ENCODE peak calls at places on chromosomes 5 and 9, in nine cellular contexts. D, E, B, S, Z, A, G, L and Y are unnamed samples.

GRCh38 chr5:125081101-125081500 is 334.7 kb upstream of the ZNF608 start:
- DNase-seq in S (no peak), G (no peak), E (no peak), B (no peak), D (no peak), A (no peak), L (no peak), Z (no peak), Y (no peak)

GRCh38 chr5:9226026-9226536 is 319.8 kb downstream of the SEMA5A start:
- DNase-seq in L (no peak), B (no peak), A (no peak), S (no peak), E (no peak), D (no peak), G (no peak), Z (no peak), Y (no peak)

GRCh38 chr5:76544268-76544926 is 78.8 kb downstream of the F2RL2 start:
- DNase-seq in B (no peak), A (no peak), G (peak; percentile 64), E (no peak), L (peak; percentile 76), S (no peak), Z (peak; percentile 82), D (peak; percentile 48), Y (peak; percentile 10)

GRCh38 chr9:137320555-137321384 is 18.7 kb upstream of the NRARP start:
- DNase-seq in D (no peak), S (peak; percentile 42), G (peak; percentile 52), B (peak; percentile 66), L (peak; percentile 23), Z (no peak), A (peak; percentile 19), E (no peak), Y (no peak)

GRCh38 chr9:134967547-134967930 is 49.8 kb upstream of the FCN1 start:
- DNase-seq in Z (no peak), D (no peak), G (no peak), B (peak; percentile 62), L (no peak), E (no peak), S (no peak), A (no peak), Y (no peak)

GRCh38 chr9:83070257-83070656 is 7.3 kb upstream of the RASEF start:
- DNase-seq in G (no peak), E (no peak), S (no peak), Z (no peak), A (no peak), L (no peak), D (no peak), B (no peak), Y (no peak)

GRCh38 chr9:82456621-82457020 is 468.0 kb downstream of the SPATA31D1 start:
- DNase-seq in B (no peak), A (no peak), S (no peak), D (no peak), L (no peak), E (no peak), Z (no peak), G (peak; percentile 32), Y (peak; percentile 44)

GRCh38 chr9:38229830-38230155 is 160.8 kb upstream of the SHB start:
- DNase-seq in S (no peak), L (no peak), E (no peak), Z (no peak), G (no peak), D (no peak), B (no peak), A (no peak), Y (no peak)

GRCh38 chr9:114378883-114379282 is 8.9 kb downstream of the AKNA start:
- DNase-seq in Z (no peak), G (no peak), E (no peak), S (no peak), B (no peak), L (no peak), A (no peak), D (no peak), Y (no peak)

DNA sequence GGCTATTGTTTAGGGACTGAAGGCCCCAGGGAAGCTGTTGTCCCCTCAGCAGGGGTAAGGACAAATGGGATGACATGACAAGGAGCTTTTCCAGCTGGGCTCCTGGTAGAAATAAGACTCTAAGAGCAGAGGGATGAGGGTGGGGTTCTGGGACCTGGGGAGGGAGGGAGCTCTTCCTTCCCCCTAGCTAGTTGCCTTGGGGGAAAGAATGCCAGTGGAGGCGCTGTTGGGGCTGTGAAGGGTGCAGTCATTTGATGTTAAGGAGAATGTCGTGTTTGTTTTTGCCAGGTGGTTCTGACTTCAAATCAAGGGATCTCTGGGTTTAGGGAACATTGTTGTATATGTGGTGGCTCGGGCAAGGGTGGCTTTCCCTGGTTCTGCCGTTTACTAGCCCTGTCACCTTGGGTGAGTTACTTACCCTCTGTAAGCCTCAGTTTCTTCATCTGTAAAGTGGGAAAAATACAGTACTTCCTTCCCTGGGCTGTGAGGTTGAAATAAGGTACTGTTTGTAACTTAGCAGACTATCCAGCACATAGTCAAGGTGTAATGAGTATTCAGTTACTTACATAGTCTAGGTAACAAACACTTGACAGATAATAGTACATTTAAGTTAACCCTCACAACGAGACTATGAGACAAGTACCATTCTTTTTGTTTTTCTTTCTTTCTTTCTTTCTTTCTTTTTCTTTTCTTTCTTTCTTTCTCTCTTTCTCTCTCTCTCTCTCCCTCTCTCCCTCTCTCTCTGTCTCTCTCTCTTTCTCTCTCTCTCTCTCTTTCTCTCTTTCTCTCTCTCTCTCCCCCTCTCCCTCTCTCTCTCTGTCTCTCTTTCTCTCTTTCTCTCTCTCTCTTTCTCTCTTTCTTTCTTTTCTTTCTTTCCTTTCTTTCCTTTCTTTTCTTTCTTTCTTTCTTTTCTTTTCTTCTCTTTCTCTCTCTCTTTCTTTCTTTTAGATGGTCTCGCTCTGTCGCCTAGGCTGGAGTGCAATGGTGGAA is 48.0 kb downstream of the WWC1 start:
- DNase-seq in S (no peak), G (no peak), L (no peak), Z (no peak), A (no peak), B (no peak), D (no peak), E (no peak), Y (no peak)
- H3K4me3 ChIP-seq in S (no peak overlapping the region), G (no peak overlapping the region), L (no peak overlapping the region), Z (no peak overlapping the region), A (no peak overlapping the region), B (no peak overlapping the region), D (no peak overlapping the region), E (no peak overlapping the region), Y (no peak overlapping the region)

DNA sequence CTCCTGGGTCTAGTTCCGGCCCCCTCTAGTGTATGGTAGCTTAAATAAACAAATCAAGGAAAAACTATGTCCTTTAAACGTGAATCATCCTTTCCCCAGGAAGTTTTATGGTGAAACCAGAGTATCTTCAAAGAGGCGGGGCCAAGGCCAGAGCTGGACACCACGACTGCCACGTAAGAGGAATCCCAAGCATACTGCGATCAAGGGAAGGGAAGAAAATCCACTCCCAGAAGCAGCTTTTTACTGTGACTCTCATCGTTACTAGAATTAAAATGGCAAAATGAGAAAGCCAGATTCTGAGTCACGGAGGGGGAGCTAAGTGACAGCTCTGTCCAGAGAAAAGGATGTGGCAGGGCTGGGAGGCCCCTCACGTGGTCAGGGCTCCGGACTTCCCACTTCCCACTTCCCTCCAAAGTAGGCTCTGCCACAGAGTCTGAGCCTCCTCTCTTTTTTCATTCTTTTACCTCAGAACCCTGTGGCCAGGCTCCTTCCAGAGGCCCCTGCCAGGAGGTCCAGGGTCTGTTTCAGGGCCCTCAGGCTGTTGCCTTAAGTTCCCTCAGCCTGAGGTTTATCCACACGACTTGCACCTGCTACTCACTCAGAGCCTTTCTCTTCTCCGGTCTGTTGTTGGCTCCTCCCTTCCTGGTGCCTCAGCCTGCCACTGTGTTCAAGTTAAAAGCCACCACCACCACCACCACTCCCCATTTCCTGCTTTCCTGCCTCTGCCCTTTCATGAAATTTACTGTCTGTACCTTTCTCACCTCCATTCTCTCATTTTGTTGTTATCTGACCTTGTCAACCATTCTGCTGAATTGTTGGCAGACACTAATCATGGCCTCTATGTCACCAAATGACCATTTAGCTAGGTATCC is 1.4 kb upstream of the GLRX start:
- DNase-seq in L (peak; percentile 54), A (peak; percentile 50), E (peak; percentile 75), G (peak; percentile 85), D (peak; percentile 86), S (peak; percentile 50), B (peak; percentile 80), Z (peak; percentile 29), Y (peak; percentile 69)
- H3K4me3 ChIP-seq in L (peak overlapping the region; percentile 77), A (peak overlapping the region; percentile 89), E (peak overlapping the region; percentile 95), G (peak overlapping the region; percentile 63), D (peak overlapping the region; percentile 89), S (peak overlapping the region; percentile 94), B (peak overlapping the region; percentile 92), Z (no peak overlapping the region), Y (peak overlapping the region; percentile 20)

GRCh38 chr5:135578305-135578684 is 496 bp downstream of the CXCL14 start:
- DNase-seq in S (no peak), L (no peak), A (no peak), D (no peak), G (no peak), Z (no peak), B (no peak), E (no peak), Y (no peak)
- H3K4me3 ChIP-seq in S (no peak overlapping the region), L (peak overlapping the region; percentile 44), A (peak overlapping the region; percentile 47), D (no peak overlapping the region), G (no peak overlapping the region), Z (no peak overlapping the region), B (no peak overlapping the region), E (peak overlapping the region; percentile 57), Y (peak overlapping the region; percentile 58)

GRCh38 chr5:150082889-150083288 is 3.5 kb downstream of the CSF1R start:
- DNase-seq in D (no peak), B (peak; percentile 63), E (no peak), S (no peak), G (no peak), Z (no peak), A (no peak), L (peak; percentile 20), Y (no peak)

GRCh38 chr5:150085191-150085912 is 1.0 kb downstream of the CSF1R start:
- DNase-seq in D (no peak), L (peak; percentile 1), E (no peak), B (peak; percentile 32), S (no peak), Z (no peak), G (no peak), A (no peak), Y (no peak)

GRCh38 chr5:150082364-150082763 is 4.0 kb downstream of the CSF1R start:
- DNase-seq in G (no peak), L (peak; percentile 20), S (no peak), A (no peak), E (no peak), Z (no peak), B (peak; percentile 27), D (no peak), Y (no peak)

GRCh38 chr5:150081541-150082283 is 4.6 kb downstream of the CSF1R start:
- DNase-seq in E (peak; percentile 59), A (peak; percentile 63), G (peak; percentile 54), D (no peak), B (peak; percentile 91), S (peak; percentile 72), L (peak; percentile 30), Z (peak; percentile 21), Y (no peak)

DNA sequence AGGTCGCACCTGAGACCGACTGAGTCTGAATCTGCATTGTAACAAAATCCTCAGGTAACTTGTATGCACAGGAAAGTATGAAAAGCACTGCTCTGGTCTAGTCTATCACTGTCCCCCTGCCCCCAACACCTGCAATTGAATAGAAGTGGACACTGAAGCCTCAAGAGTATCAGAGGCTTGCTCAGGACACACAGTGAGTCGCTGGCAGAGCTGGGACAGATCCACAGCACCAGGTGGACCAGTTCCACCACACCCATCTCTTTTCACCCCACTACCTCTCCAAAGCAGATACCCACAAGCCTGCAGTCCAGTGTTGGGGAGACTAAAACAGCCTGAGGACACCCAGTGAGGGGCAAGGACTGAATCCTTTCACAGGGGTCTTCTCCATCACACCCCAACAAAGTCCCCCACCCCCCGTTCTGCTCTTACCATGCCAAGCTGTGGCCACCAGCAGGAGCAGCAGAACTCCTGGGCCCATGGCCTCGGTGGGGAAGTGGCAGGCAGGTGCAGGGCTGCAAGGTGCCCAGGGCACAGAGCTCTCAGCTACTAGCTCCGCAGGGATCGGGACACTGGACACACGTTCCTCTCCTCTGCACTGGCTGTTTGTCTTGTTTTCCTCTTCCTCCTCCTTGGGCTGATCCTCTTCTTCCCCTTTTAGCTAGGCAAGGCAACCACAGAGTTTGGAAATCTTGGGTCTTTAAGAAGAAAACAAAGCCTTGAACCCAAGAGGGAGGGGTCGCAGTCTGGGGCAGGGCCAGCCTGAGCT is at the start of gene CSF1R:
- DNase-seq in B (peak; percentile 65), E (no peak), D (no peak), L (peak; percentile 24), S (no peak), A (no peak), G (no peak), Z (no peak), Y (no peak)
- H3K4me3 ChIP-seq in B (peak within 1 kb of the TSS; percentile 38), E (peak within 1 kb of the TSS; percentile 44), D (no peak within 1 kb of the TSS), L (peak within 1 kb of the TSS; percentile 24), S (no peak within 1 kb of the TSS), A (peak within 1 kb of the TSS; percentile 44), G (no peak within 1 kb of the TSS), Z (no peak within 1 kb of the TSS), Y (no peak within 1 kb of the TSS)